ENCODE peak calls at places on chromosomes 11 and 22, in ten cellular contexts. One of them, this sample, is unnamed.
A peak's percentile ranks its signal among the peaks of the same experiment; 100 is the strongest.

GRCh38 chr11:44618561-44619425 is 53.3 kb downstream of the CD82 start:
- DNase-seq in progenitor cell of endocrine pancreas: no peak
- DNase-seq in heart right ventricle: no peak
- DNase-seq in bronchial epithelial cell: no peak
- DNase-seq in WERI-Rb-1: peak; percentile 69
- DNase-seq in choroid plexus epithelial cell: no peak
- DNase-seq in lower leg skin: peak; percentile 80
- DNase-seq in B cell: no peak
- DNase-seq in OCI-LY7: no peak
- DNase-seq in kidney: no peak
- DNase-seq in this sample: no peak

GRCh38 chr11:17519031-17519430 is 25.2 kb downstream of the USH1C start:
- DNase-seq in B cell: no peak
- DNase-seq in WERI-Rb-1: peak; percentile 46
- DNase-seq in OCI-LY7: no peak
- DNase-seq in kidney: peak; percentile 29
- DNase-seq in progenitor cell of endocrine pancreas: no peak
- DNase-seq in choroid plexus epithelial cell: no peak
- DNase-seq in bronchial epithelial cell: no peak
- DNase-seq in heart right ventricle: no peak
- DNase-seq in lower leg skin: no peak
- DNase-seq in this sample: no peak

GRCh38 chr22:50624347-50625130 is 3.4 kb downstream of the ARSA start:
- DNase-seq in lower leg skin: no peak
- DNase-seq in WERI-Rb-1: no peak
- DNase-seq in kidney: no peak
- DNase-seq in OCI-LY7: no peak
- DNase-seq in progenitor cell of endocrine pancreas: no peak
- DNase-seq in B cell: no peak
- DNase-seq in bronchial epithelial cell: no peak
- DNase-seq in choroid plexus epithelial cell: no peak
- DNase-seq in heart right ventricle: no peak
- DNase-seq in this sample: no peak

GRCh38 chr11:85595285-85595884 is 31.8 kb downstream of the DLG2 start:
- DNase-seq in lower leg skin: no peak
- DNase-seq in bronchial epithelial cell: peak; percentile 50
- DNase-seq in choroid plexus epithelial cell: peak; percentile 74
- DNase-seq in B cell: peak; percentile 10
- DNase-seq in kidney: no peak
- DNase-seq in WERI-Rb-1: no peak
- DNase-seq in progenitor cell of endocrine pancreas: no peak
- DNase-seq in heart right ventricle: no peak
- DNase-seq in OCI-LY7: peak; percentile 66
- DNase-seq in this sample: peak; percentile 34

GRCh38 chr22:33328789-33329296 is 270.7 kb upstream of the SYN3 start:
- DNase-seq in kidney: no peak
- DNase-seq in WERI-Rb-1: peak; percentile 12
- DNase-seq in heart right ventricle: no peak
- DNase-seq in bronchial epithelial cell: peak; percentile 82
- DNase-seq in OCI-LY7: no peak
- DNase-seq in lower leg skin: no peak
- DNase-seq in progenitor cell of endocrine pancreas: no peak
- DNase-seq in choroid plexus epithelial cell: peak; percentile 49
- DNase-seq in B cell: no peak
- DNase-seq in this sample: no peak

GRCh38 chr11:102592634-102593581 is 32.2 kb downstream of the MMP20 start:
- DNase-seq in kidney: no peak
- DNase-seq in choroid plexus epithelial cell: peak; percentile 55
- DNase-seq in OCI-LY7: peak; percentile 44
- DNase-seq in heart right ventricle: no peak
- DNase-seq in bronchial epithelial cell: peak; percentile 75
- DNase-seq in WERI-Rb-1: no peak
- DNase-seq in B cell: no peak
- DNase-seq in progenitor cell of endocrine pancreas: no peak
- DNase-seq in lower leg skin: no peak
- DNase-seq in this sample: no peak

GRCh38 chr11:41413843-41414242 is 45.6 kb downstream of the LRRC4C start:
- DNase-seq in WERI-Rb-1: no peak
- DNase-seq in OCI-LY7: no peak
- DNase-seq in bronchial epithelial cell: no peak
- DNase-seq in choroid plexus epithelial cell: no peak
- DNase-seq in kidney: no peak
- DNase-seq in B cell: no peak
- DNase-seq in progenitor cell of endocrine pancreas: no peak
- DNase-seq in heart right ventricle: no peak
- DNase-seq in lower leg skin: no peak
- DNase-seq in this sample: peak; percentile 31

GRCh38 chr11:30564994-30565393 is 21.2 kb downstream of the MPPED2 start:
- DNase-seq in WERI-Rb-1: no peak
- DNase-seq in heart right ventricle: no peak
- DNase-seq in choroid plexus epithelial cell: no peak
- DNase-seq in lower leg skin: no peak
- DNase-seq in OCI-LY7: no peak
- DNase-seq in bronchial epithelial cell: no peak
- DNase-seq in kidney: no peak
- DNase-seq in progenitor cell of endocrine pancreas: no peak
- DNase-seq in B cell: no peak
- DNase-seq in this sample: no peak

GRCh38 chr11:114398303-114398920 is 1.9 kb downstream of the C11orf71 start:
- DNase-seq in OCI-LY7: no peak
- DNase-seq in bronchial epithelial cell: peak; percentile 75
- DNase-seq in choroid plexus epithelial cell: no peak
- DNase-seq in kidney: no peak
- DNase-seq in lower leg skin: no peak
- DNase-seq in heart right ventricle: no peak
- DNase-seq in WERI-Rb-1: no peak
- DNase-seq in progenitor cell of endocrine pancreas: no peak
- DNase-seq in B cell: no peak
- DNase-seq in this sample: no peak

GRCh38 chr11:114399903-114400221 is 449 bp downstream of the C11orf71 start:
- DNase-seq in kidney: no peak
- DNase-seq in B cell: no peak
- DNase-seq in OCI-LY7: peak; percentile 60
- DNase-seq in WERI-Rb-1: peak; percentile 73
- DNase-seq in progenitor cell of endocrine pancreas: peak; percentile 39
- DNase-seq in choroid plexus epithelial cell: peak; percentile 74
- DNase-seq in bronchial epithelial cell: no peak
- DNase-seq in heart right ventricle: no peak
- DNase-seq in lower leg skin: no peak
- DNase-seq in this sample: no peak

GRCh38 chr11:114399490-114399889 is 821 bp downstream of the C11orf71 start:
- DNase-seq in OCI-LY7: no peak
- DNase-seq in bronchial epithelial cell: no peak
- DNase-seq in B cell: no peak
- DNase-seq in lower leg skin: no peak
- DNase-seq in kidney: no peak
- DNase-seq in choroid plexus epithelial cell: no peak
- DNase-seq in progenitor cell of endocrine pancreas: no peak
- DNase-seq in WERI-Rb-1: peak; percentile 14
- DNase-seq in heart right ventricle: no peak
- DNase-seq in this sample: no peak

GRCh38 chr11:114400974-114401223 is 433 bp downstream of the RBM7 start:
- DNase-seq in B cell: no peak
- DNase-seq in heart right ventricle: no peak
- DNase-seq in choroid plexus epithelial cell: no peak
- DNase-seq in WERI-Rb-1: no peak
- DNase-seq in bronchial epithelial cell: no peak
- DNase-seq in lower leg skin: no peak
- DNase-seq in OCI-LY7: no peak
- DNase-seq in kidney: no peak
- DNase-seq in progenitor cell of endocrine pancreas: no peak
- DNase-seq in this sample: no peak

DNA sequence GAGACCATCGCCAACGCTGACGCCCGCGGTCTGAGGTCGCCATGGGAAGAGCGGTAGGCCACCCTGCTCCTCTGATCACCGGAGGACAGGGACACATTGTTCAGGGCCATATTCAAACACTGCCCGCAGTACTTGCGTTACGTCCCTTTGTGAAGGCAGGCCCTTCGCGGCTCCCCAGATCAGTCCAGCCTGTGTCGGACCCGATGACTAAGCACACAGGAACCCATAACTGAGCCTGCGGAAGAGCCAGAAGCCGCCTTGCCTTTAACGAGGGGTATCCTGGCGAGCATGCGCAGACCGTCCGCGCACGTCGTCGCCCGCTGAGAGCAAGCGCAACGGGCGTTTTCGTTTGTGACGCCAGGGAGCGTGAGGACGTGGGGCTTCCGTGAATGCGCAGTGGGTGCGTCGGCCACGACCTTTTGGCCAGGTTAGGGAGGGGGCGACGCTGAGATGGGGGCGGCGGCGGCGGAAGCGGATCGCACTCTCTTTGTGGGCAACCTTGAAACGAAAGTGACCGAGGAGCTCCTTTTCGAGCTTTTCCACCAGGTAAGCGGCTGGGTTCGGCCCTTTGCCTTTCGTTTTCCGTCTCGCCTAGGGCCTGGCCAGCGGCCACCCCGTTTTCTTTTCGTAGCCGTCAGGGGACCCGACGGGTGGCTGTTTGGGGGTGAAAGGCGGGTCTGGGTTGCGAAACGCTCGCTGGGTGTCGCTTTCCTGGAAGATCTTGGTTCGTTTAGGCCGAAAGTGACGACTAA is at the start of the genes C11orf71 and RBM7:
- DNase-seq in B cell: peak; percentile 86
- DNase-seq in bronchial epithelial cell: peak; percentile 96
- DNase-seq in OCI-LY7: peak; percentile 99
- DNase-seq in lower leg skin: peak; percentile 99
- DNase-seq in choroid plexus epithelial cell: peak; percentile 99
- DNase-seq in kidney: peak; percentile 100
- DNase-seq in heart right ventricle: peak; percentile 99
- DNase-seq in progenitor cell of endocrine pancreas: peak; percentile 91
- DNase-seq in WERI-Rb-1: peak; percentile 97
- DNase-seq in this sample: peak; percentile 90
- TF ChIP-seq CTCF in B cell: no peak
- TF ChIP-seq CTCF in bronchial epithelial cell: no peak
- TF ChIP-seq CTCF in OCI-LY7: peak; percentile 68
- TF ChIP-seq CTCF in lower leg skin: no peak
- TF ChIP-seq CTCF in choroid plexus epithelial cell: no peak
- TF ChIP-seq CTCF in kidney: no peak
- TF ChIP-seq CTCF in heart right ventricle: peak; percentile 14
- TF ChIP-seq CTCF in progenitor cell of endocrine pancreas: no peak
- TF ChIP-seq CTCF in WERI-Rb-1: no peak
- TF ChIP-seq CTCF in this sample: peak; percentile 31

GRCh38 chr11:110613526-110613925 is 98.7 kb downstream of the ARHGAP20 start:
- DNase-seq in OCI-LY7: no peak
- DNase-seq in lower leg skin: no peak
- DNase-seq in kidney: no peak
- DNase-seq in bronchial epithelial cell: no peak
- DNase-seq in progenitor cell of endocrine pancreas: no peak
- DNase-seq in WERI-Rb-1: no peak
- DNase-seq in heart right ventricle: no peak
- DNase-seq in choroid plexus epithelial cell: peak; percentile 26
- DNase-seq in B cell: no peak
- DNase-seq in this sample: no peak
- TF ChIP-seq CTCF in OCI-LY7: no peak
- TF ChIP-seq CTCF in lower leg skin: no peak
- TF ChIP-seq CTCF in kidney: no peak
- TF ChIP-seq CTCF in bronchial epithelial cell: no peak
- TF ChIP-seq CTCF in progenitor cell of endocrine pancreas: no peak
- TF ChIP-seq CTCF in WERI-Rb-1: no peak
- TF ChIP-seq CTCF in heart right ventricle: no peak
- TF ChIP-seq CTCF in choroid plexus epithelial cell: no peak
- TF ChIP-seq CTCF in B cell: no peak
- TF ChIP-seq CTCF in this sample: no peak

GRCh38 chr11:108025387-108026080 is 16.8 kb downstream of the CUL5 start:
- DNase-seq in bronchial epithelial cell: no peak
- DNase-seq in heart right ventricle: no peak
- DNase-seq in choroid plexus epithelial cell: peak; percentile 35
- DNase-seq in progenitor cell of endocrine pancreas: no peak
- DNase-seq in WERI-Rb-1: no peak
- DNase-seq in lower leg skin: no peak
- DNase-seq in B cell: no peak
- DNase-seq in kidney: no peak
- DNase-seq in OCI-LY7: no peak
- DNase-seq in this sample: peak; percentile 52

GRCh38 chr11:108032800-108033199 is 24.1 kb downstream of the CUL5 start:
- DNase-seq in B cell: no peak
- DNase-seq in WERI-Rb-1: no peak
- DNase-seq in progenitor cell of endocrine pancreas: no peak
- DNase-seq in bronchial epithelial cell: no peak
- DNase-seq in OCI-LY7: no peak
- DNase-seq in lower leg skin: no peak
- DNase-seq in choroid plexus epithelial cell: no peak
- DNase-seq in kidney: no peak
- DNase-seq in heart right ventricle: no peak
- DNase-seq in this sample: no peak

DNA sequence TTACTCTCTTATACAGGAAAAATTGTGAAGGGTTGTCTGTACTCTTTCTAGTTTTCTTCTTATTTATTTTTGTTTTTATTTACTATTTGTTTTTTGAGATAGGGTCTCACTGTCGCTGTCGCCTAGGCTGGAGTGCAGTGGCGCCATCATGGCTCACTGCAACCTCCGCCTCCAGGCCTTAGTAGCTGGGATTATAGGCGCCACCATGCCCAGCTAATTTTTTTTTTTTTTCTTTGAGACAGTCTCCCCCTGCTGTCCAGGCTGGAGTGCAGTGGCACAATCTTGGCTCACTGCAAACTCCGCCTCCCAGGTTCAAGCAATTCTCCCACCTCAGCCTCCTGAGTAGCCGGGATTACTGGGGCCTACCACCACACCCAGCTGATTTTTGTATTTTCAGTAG is 18.4 kb downstream of the CUL5 start:
- DNase-seq in B cell: no peak
- DNase-seq in kidney: no peak
- DNase-seq in progenitor cell of endocrine pancreas: no peak
- DNase-seq in WERI-Rb-1: no peak
- DNase-seq in OCI-LY7: no peak
- DNase-seq in lower leg skin: no peak
- DNase-seq in choroid plexus epithelial cell: no peak
- DNase-seq in bronchial epithelial cell: no peak
- DNase-seq in heart right ventricle: no peak
- DNase-seq in this sample: no peak
- TF ChIP-seq CTCF in B cell: no peak
- TF ChIP-seq CTCF in kidney: no peak
- TF ChIP-seq CTCF in progenitor cell of endocrine pancreas: no peak
- TF ChIP-seq CTCF in WERI-Rb-1: no peak
- TF ChIP-seq CTCF in OCI-LY7: peak; percentile 38
- TF ChIP-seq CTCF in lower leg skin: no peak
- TF ChIP-seq CTCF in choroid plexus epithelial cell: peak; percentile 26
- TF ChIP-seq CTCF in bronchial epithelial cell: no peak
- TF ChIP-seq CTCF in heart right ventricle: no peak
- TF ChIP-seq CTCF in this sample: peak; percentile 13

DNA sequence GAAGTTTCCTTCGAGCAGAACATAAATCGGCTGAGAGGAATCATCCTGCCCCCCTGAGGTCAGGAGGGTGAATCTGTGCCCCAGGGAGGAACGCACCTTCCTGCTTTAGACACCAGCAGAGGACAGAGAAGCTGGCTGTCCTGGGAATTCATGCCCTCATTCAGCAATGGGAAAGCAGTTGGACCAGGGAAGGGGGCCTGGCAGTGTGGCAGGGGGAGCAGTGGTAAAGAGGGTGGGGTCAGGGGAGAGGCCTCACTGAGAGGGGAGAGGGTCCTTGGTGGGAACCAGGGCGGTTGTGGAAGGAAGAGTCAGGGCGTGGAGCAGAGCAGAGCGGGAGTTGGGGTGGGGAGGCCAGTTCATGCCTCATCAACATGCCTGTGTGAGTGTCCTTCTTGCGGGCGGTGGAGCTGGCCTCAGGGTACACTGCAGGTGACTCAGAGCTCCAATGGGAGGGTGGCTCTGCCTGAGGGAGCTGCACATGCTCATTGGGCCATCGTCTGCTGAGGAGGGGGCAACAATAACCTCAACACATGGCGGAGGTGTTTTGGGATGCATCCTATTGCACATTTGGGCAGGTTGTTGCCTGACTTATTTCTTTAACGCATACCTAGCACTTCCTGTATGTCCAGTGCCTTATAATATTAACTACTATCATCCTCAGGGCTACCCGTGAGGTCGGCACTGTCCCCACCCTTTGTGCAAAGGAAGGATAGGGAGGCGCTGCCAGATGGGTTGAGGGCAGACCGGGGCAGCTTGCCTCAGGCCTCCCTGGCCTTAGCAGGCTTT is 23.2 kb downstream of the MED15 start:
- DNase-seq in OCI-LY7: no peak
- DNase-seq in kidney: no peak
- DNase-seq in choroid plexus epithelial cell: peak; percentile 67
- DNase-seq in progenitor cell of endocrine pancreas: no peak
- DNase-seq in WERI-Rb-1: no peak
- DNase-seq in B cell: no peak
- DNase-seq in lower leg skin: no peak
- DNase-seq in bronchial epithelial cell: peak; percentile 93
- DNase-seq in heart right ventricle: no peak
- DNase-seq in this sample: no peak
- TF ChIP-seq CTCF in OCI-LY7: no peak
- TF ChIP-seq CTCF in kidney: no peak
- TF ChIP-seq CTCF in choroid plexus epithelial cell: no peak
- TF ChIP-seq CTCF in progenitor cell of endocrine pancreas: no peak
- TF ChIP-seq CTCF in WERI-Rb-1: no peak
- TF ChIP-seq CTCF in B cell: no peak
- TF ChIP-seq CTCF in lower leg skin: no peak
- TF ChIP-seq CTCF in bronchial epithelial cell: peak; percentile 17
- TF ChIP-seq CTCF in heart right ventricle: no peak
- TF ChIP-seq CTCF in this sample: no peak